ENCODE peak calls at places on chromosome 2, in ten cellular contexts. One of them, this sample, is unnamed.

GRCh38 chr2:196275646-196276352 is 104.4 kb upstream of the STK17B start:
- DNase-seq in stimulated activated CD4-positive, alpha-beta T cell treated with anti-CD3 and anti-CD28 coated beads, TNF-alpha, amount 100 ng/mL, for 24 hours: no peak
- DNase-seq in foreskin fibroblast: peak; percentile 78
- DNase-seq in NCI-H446 treated with DMSO at 0.1 percent for 48 hours: no peak
- DNase-seq in EL: peak; percentile 62
- DNase-seq in HuH-7: peak; percentile 21
- DNase-seq in heart right ventricle: no peak
- DNase-seq in GM03348: peak; percentile 54
- DNase-seq in CD4-positive, CD25-positive, alpha-beta regulatory T cell: no peak
- DNase-seq in posterior vena cava: no peak
- DNase-seq in this sample: no peak

GRCh38 chr2:3480352-3481010 is 38.9 kb downstream of the ADI1 start:
- DNase-seq in heart right ventricle: no peak
- DNase-seq in GM03348: no peak
- DNase-seq in posterior vena cava: no peak
- DNase-seq in CD4-positive, CD25-positive, alpha-beta regulatory T cell: no peak
- DNase-seq in foreskin fibroblast: no peak
- DNase-seq in EL: no peak
- DNase-seq in NCI-H446 treated with DMSO at 0.1 percent for 48 hours: no peak
- DNase-seq in stimulated activated CD4-positive, alpha-beta T cell treated with anti-CD3 and anti-CD28 coated beads, TNF-alpha, amount 100 ng/mL, for 24 hours: no peak
- DNase-seq in HuH-7: peak; percentile 43
- DNase-seq in this sample: peak; percentile 52

GRCh38 chr2:215019521-215020145 is 118.8 kb downstream of the ABCA12 start:
- DNase-seq in posterior vena cava: no peak
- DNase-seq in foreskin fibroblast: no peak
- DNase-seq in HuH-7: no peak
- DNase-seq in CD4-positive, CD25-positive, alpha-beta regulatory T cell: no peak
- DNase-seq in heart right ventricle: no peak
- DNase-seq in NCI-H446 treated with DMSO at 0.1 percent for 48 hours: no peak
- DNase-seq in GM03348: no peak
- DNase-seq in EL: no peak
- DNase-seq in stimulated activated CD4-positive, alpha-beta T cell treated with anti-CD3 and anti-CD28 coated beads, TNF-alpha, amount 100 ng/mL, for 24 hours: no peak
- DNase-seq in this sample: no peak

GRCh38 chr2:95040470-95040869 is 15.0 kb downstream of the MAL start:
- DNase-seq in NCI-H446 treated with DMSO at 0.1 percent for 48 hours: no peak
- DNase-seq in CD4-positive, CD25-positive, alpha-beta regulatory T cell: no peak
- DNase-seq in stimulated activated CD4-positive, alpha-beta T cell treated with anti-CD3 and anti-CD28 coated beads, TNF-alpha, amount 100 ng/mL, for 24 hours: no peak
- DNase-seq in heart right ventricle: no peak
- DNase-seq in GM03348: no peak
- DNase-seq in EL: no peak
- DNase-seq in HuH-7: no peak
- DNase-seq in foreskin fibroblast: no peak
- DNase-seq in posterior vena cava: no peak
- DNase-seq in this sample: no peak

GRCh38 chr2:209553913-209554312 is 130.1 kb downstream of the MAP2 start:
- DNase-seq in HuH-7: no peak
- DNase-seq in NCI-H446 treated with DMSO at 0.1 percent for 48 hours: no peak
- DNase-seq in EL: no peak
- DNase-seq in stimulated activated CD4-positive, alpha-beta T cell treated with anti-CD3 and anti-CD28 coated beads, TNF-alpha, amount 100 ng/mL, for 24 hours: no peak
- DNase-seq in GM03348: no peak
- DNase-seq in heart right ventricle: no peak
- DNase-seq in posterior vena cava: no peak
- DNase-seq in foreskin fibroblast: no peak
- DNase-seq in CD4-positive, CD25-positive, alpha-beta regulatory T cell: no peak
- DNase-seq in this sample: no peak

GRCh38 chr2:187499941-187500532 is 52.0 kb upstream of the CALCRL start:
- DNase-seq in stimulated activated CD4-positive, alpha-beta T cell treated with anti-CD3 and anti-CD28 coated beads, TNF-alpha, amount 100 ng/mL, for 24 hours: no peak
- DNase-seq in NCI-H446 treated with DMSO at 0.1 percent for 48 hours: peak; percentile 17
- DNase-seq in GM03348: peak; percentile 52
- DNase-seq in CD4-positive, CD25-positive, alpha-beta regulatory T cell: no peak
- DNase-seq in heart right ventricle: peak; percentile 27
- DNase-seq in posterior vena cava: no peak
- DNase-seq in HuH-7: no peak
- DNase-seq in foreskin fibroblast: peak; percentile 76
- DNase-seq in EL: peak; percentile 63
- DNase-seq in this sample: peak; percentile 31

GRCh38 chr2:24214880-24215279 is 40.0 kb downstream of the FAM228A start:
- DNase-seq in GM03348: no peak
- DNase-seq in stimulated activated CD4-positive, alpha-beta T cell treated with anti-CD3 and anti-CD28 coated beads, TNF-alpha, amount 100 ng/mL, for 24 hours: no peak
- DNase-seq in CD4-positive, CD25-positive, alpha-beta regulatory T cell: no peak
- DNase-seq in HuH-7: no peak
- DNase-seq in NCI-H446 treated with DMSO at 0.1 percent for 48 hours: no peak
- DNase-seq in heart right ventricle: no peak
- DNase-seq in foreskin fibroblast: no peak
- DNase-seq in posterior vena cava: no peak
- DNase-seq in EL: no peak
- DNase-seq in this sample: no peak

GRCh38 chr2:142980246-142981068 is 103.0 kb downstream of the KYNU start:
- DNase-seq in NCI-H446 treated with DMSO at 0.1 percent for 48 hours: peak; percentile 40
- DNase-seq in CD4-positive, CD25-positive, alpha-beta regulatory T cell: no peak
- DNase-seq in GM03348: peak; percentile 19
- DNase-seq in EL: peak; percentile 21
- DNase-seq in foreskin fibroblast: peak; percentile 61
- DNase-seq in posterior vena cava: no peak
- DNase-seq in heart right ventricle: no peak
- DNase-seq in HuH-7: no peak
- DNase-seq in stimulated activated CD4-positive, alpha-beta T cell treated with anti-CD3 and anti-CD28 coated beads, TNF-alpha, amount 100 ng/mL, for 24 hours: no peak
- DNase-seq in this sample: no peak

GRCh38 chr2:66576381-66577330 is 141.7 kb downstream of the MEIS1 start:
- DNase-seq in heart right ventricle: peak; percentile 13
- DNase-seq in posterior vena cava: peak; percentile 84
- DNase-seq in foreskin fibroblast: peak; percentile 70
- DNase-seq in CD4-positive, CD25-positive, alpha-beta regulatory T cell: no peak
- DNase-seq in EL: peak; percentile 62
- DNase-seq in HuH-7: peak; percentile 59
- DNase-seq in GM03348: peak; percentile 65
- DNase-seq in stimulated activated CD4-positive, alpha-beta T cell treated with anti-CD3 and anti-CD28 coated beads, TNF-alpha, amount 100 ng/mL, for 24 hours: no peak
- DNase-seq in NCI-H446 treated with DMSO at 0.1 percent for 48 hours: no peak
- DNase-seq in this sample: peak; percentile 82

GRCh38 chr2:174444761-174445160 is 42.1 kb downstream of the GPR155 start:
- DNase-seq in heart right ventricle: no peak
- DNase-seq in NCI-H446 treated with DMSO at 0.1 percent for 48 hours: no peak
- DNase-seq in HuH-7: no peak
- DNase-seq in CD4-positive, CD25-positive, alpha-beta regulatory T cell: no peak
- DNase-seq in GM03348: no peak
- DNase-seq in posterior vena cava: no peak
- DNase-seq in stimulated activated CD4-positive, alpha-beta T cell treated with anti-CD3 and anti-CD28 coated beads, TNF-alpha, amount 100 ng/mL, for 24 hours: no peak
- DNase-seq in EL: no peak
- DNase-seq in foreskin fibroblast: no peak
- DNase-seq in this sample: no peak

GRCh38 chr2:111140815-111141214 is 20.1 kb downstream of the BCL2L11 start:
- DNase-seq in posterior vena cava: no peak
- DNase-seq in HuH-7: no peak
- DNase-seq in GM03348: no peak
- DNase-seq in CD4-positive, CD25-positive, alpha-beta regulatory T cell: no peak
- DNase-seq in NCI-H446 treated with DMSO at 0.1 percent for 48 hours: no peak
- DNase-seq in heart right ventricle: no peak
- DNase-seq in foreskin fibroblast: no peak
- DNase-seq in EL: no peak
- DNase-seq in stimulated activated CD4-positive, alpha-beta T cell treated with anti-CD3 and anti-CD28 coated beads, TNF-alpha, amount 100 ng/mL, for 24 hours: no peak
- DNase-seq in this sample: no peak

GRCh38 chr2:54677476-54678265 is 45.8 kb upstream of the EML6 start:
- DNase-seq in foreskin fibroblast: no peak
- DNase-seq in stimulated activated CD4-positive, alpha-beta T cell treated with anti-CD3 and anti-CD28 coated beads, TNF-alpha, amount 100 ng/mL, for 24 hours: no peak
- DNase-seq in heart right ventricle: no peak
- DNase-seq in posterior vena cava: no peak
- DNase-seq in CD4-positive, CD25-positive, alpha-beta regulatory T cell: no peak
- DNase-seq in HuH-7: no peak
- DNase-seq in NCI-H446 treated with DMSO at 0.1 percent for 48 hours: no peak
- DNase-seq in GM03348: no peak
- DNase-seq in EL: no peak
- DNase-seq in this sample: no peak

GRCh38 chr2:53793261-53793660 is 6.4 kb downstream of the ERLEC1 start:
- DNase-seq in NCI-H446 treated with DMSO at 0.1 percent for 48 hours: no peak
- DNase-seq in foreskin fibroblast: no peak
- DNase-seq in HuH-7: no peak
- DNase-seq in stimulated activated CD4-positive, alpha-beta T cell treated with anti-CD3 and anti-CD28 coated beads, TNF-alpha, amount 100 ng/mL, for 24 hours: no peak
- DNase-seq in heart right ventricle: no peak
- DNase-seq in GM03348: no peak
- DNase-seq in posterior vena cava: no peak
- DNase-seq in EL: no peak
- DNase-seq in CD4-positive, CD25-positive, alpha-beta regulatory T cell: no peak
- DNase-seq in this sample: no peak

GRCh38 chr2:237143676-237144440 is 58.2 kb downstream of the COPS8 start:
- DNase-seq in GM03348: peak; percentile 72
- DNase-seq in foreskin fibroblast: peak; percentile 60
- DNase-seq in posterior vena cava: no peak
- DNase-seq in CD4-positive, CD25-positive, alpha-beta regulatory T cell: no peak
- DNase-seq in EL: no peak
- DNase-seq in heart right ventricle: no peak
- DNase-seq in HuH-7: no peak
- DNase-seq in stimulated activated CD4-positive, alpha-beta T cell treated with anti-CD3 and anti-CD28 coated beads, TNF-alpha, amount 100 ng/mL, for 24 hours: no peak
- DNase-seq in NCI-H446 treated with DMSO at 0.1 percent for 48 hours: no peak
- DNase-seq in this sample: no peak

GRCh38 chr2:75199428-75200011 is at the start of gene TACR1:
- DNase-seq in NCI-H446 treated with DMSO at 0.1 percent for 48 hours: no peak
- DNase-seq in CD4-positive, CD25-positive, alpha-beta regulatory T cell: no peak
- DNase-seq in HuH-7: peak; percentile 32
- DNase-seq in posterior vena cava: peak; percentile 90
- DNase-seq in stimulated activated CD4-positive, alpha-beta T cell treated with anti-CD3 and anti-CD28 coated beads, TNF-alpha, amount 100 ng/mL, for 24 hours: peak; percentile 9
- DNase-seq in GM03348: peak; percentile 87
- DNase-seq in foreskin fibroblast: peak; percentile 87
- DNase-seq in EL: peak; percentile 73
- DNase-seq in heart right ventricle: peak; percentile 64
- DNase-seq in this sample: peak; percentile 55

GRCh38 chr2:152154462-152154861 is 21.1 kb downstream of the STAM2 start:
- DNase-seq in foreskin fibroblast: no peak
- DNase-seq in heart right ventricle: no peak
- DNase-seq in GM03348: no peak
- DNase-seq in CD4-positive, CD25-positive, alpha-beta regulatory T cell: no peak
- DNase-seq in HuH-7: no peak
- DNase-seq in EL: no peak
- DNase-seq in posterior vena cava: no peak
- DNase-seq in NCI-H446 treated with DMSO at 0.1 percent for 48 hours: no peak
- DNase-seq in stimulated activated CD4-positive, alpha-beta T cell treated with anti-CD3 and anti-CD28 coated beads, TNF-alpha, amount 100 ng/mL, for 24 hours: no peak
- DNase-seq in this sample: no peak

GRCh38 chr2:14749869-14750268 is 117.4 kb downstream of the LRATD1 start:
- DNase-seq in EL: no peak
- DNase-seq in posterior vena cava: no peak
- DNase-seq in foreskin fibroblast: peak; percentile 33
- DNase-seq in NCI-H446 treated with DMSO at 0.1 percent for 48 hours: no peak
- DNase-seq in HuH-7: no peak
- DNase-seq in CD4-positive, CD25-positive, alpha-beta regulatory T cell: no peak
- DNase-seq in heart right ventricle: no peak
- DNase-seq in stimulated activated CD4-positive, alpha-beta T cell treated with anti-CD3 and anti-CD28 coated beads, TNF-alpha, amount 100 ng/mL, for 24 hours: no peak
- DNase-seq in GM03348: peak; percentile 27
- DNase-seq in this sample: no peak

GRCh38 chr2:19746611-19747309 is 155.0 kb downstream of the TTC32 start:
- DNase-seq in posterior vena cava: no peak
- DNase-seq in GM03348: peak; percentile 54
- DNase-seq in NCI-H446 treated with DMSO at 0.1 percent for 48 hours: no peak
- DNase-seq in foreskin fibroblast: peak; percentile 40
- DNase-seq in HuH-7: peak; percentile 66
- DNase-seq in stimulated activated CD4-positive, alpha-beta T cell treated with anti-CD3 and anti-CD28 coated beads, TNF-alpha, amount 100 ng/mL, for 24 hours: no peak
- DNase-seq in EL: peak; percentile 35
- DNase-seq in CD4-positive, CD25-positive, alpha-beta regulatory T cell: no peak
- DNase-seq in heart right ventricle: peak; percentile 27
- DNase-seq in this sample: no peak

GRCh38 chr2:191318729-191319078 is 73.5 kb downstream of the MYO1B start:
- DNase-seq in HuH-7: peak; percentile 54
- DNase-seq in GM03348: peak; percentile 33
- DNase-seq in foreskin fibroblast: peak; percentile 85
- DNase-seq in CD4-positive, CD25-positive, alpha-beta regulatory T cell: no peak
- DNase-seq in posterior vena cava: no peak
- DNase-seq in NCI-H446 treated with DMSO at 0.1 percent for 48 hours: no peak
- DNase-seq in stimulated activated CD4-positive, alpha-beta T cell treated with anti-CD3 and anti-CD28 coated beads, TNF-alpha, amount 100 ng/mL, for 24 hours: no peak
- DNase-seq in EL: peak; percentile 81
- DNase-seq in heart right ventricle: no peak
- DNase-seq in this sample: peak; percentile 5

GRCh38 chr2:176413786-176414185 is 144.5 kb downstream of the MTX2 start:
- DNase-seq in CD4-positive, CD25-positive, alpha-beta regulatory T cell: no peak
- DNase-seq in NCI-H446 treated with DMSO at 0.1 percent for 48 hours: no peak
- DNase-seq in foreskin fibroblast: no peak
- DNase-seq in heart right ventricle: no peak
- DNase-seq in GM03348: no peak
- DNase-seq in posterior vena cava: no peak
- DNase-seq in EL: no peak
- DNase-seq in HuH-7: no peak
- DNase-seq in stimulated activated CD4-positive, alpha-beta T cell treated with anti-CD3 and anti-CD28 coated beads, TNF-alpha, amount 100 ng/mL, for 24 hours: no peak
- DNase-seq in this sample: no peak